ENCODE peak calls at places on chromosomes 11 and 22, in five cellular contexts. V is right atrium auricular region, H is HCT116, O is astrocyte of the spinal cord, P is lung. D is an unnamed sample.

GRCh38 chr11:37687130-37687529 is 1089.1 kb upstream of the RAG2 start:
- DNase-seq in V (no peak), H (no peak), O (no peak), P (no peak), D (no peak)

GRCh38 chr22:39527481-39527961 is 5.0 kb downstream of the RPS19BP1 start:
- DNase-seq in V (no peak), H (no peak), O (no peak), P (no peak), D (no peak)

GRCh38 chr11:95443386-95443785 is 212.4 kb upstream of the SESN3 start:
- DNase-seq in V (no peak), H (no peak), O (no peak), P (no peak), D (no peak)

GRCh38 chr11:8008212-8008611 is 21.1 kb downstream of the EIF3F start:
- DNase-seq in V (no peak), H (no peak), O (no peak), P (no peak), D (no peak)

GRCh38 chr11:19740586-19740985 is 27.9 kb downstream of the NAV2 start:
- DNase-seq in V (no peak), H (no peak), O (no peak), P (no peak), D (no peak)

GRCh38 chr11:131868769-131869482 is 498.5 kb downstream of the NTM start:
- DNase-seq in V (no peak), H (no peak), O (peak), P (no peak), D (no peak)

GRCh38 chr11:16793009-16793408 is 54.6 kb downstream of the C11orf58 start:
- DNase-seq in V (no peak), H (no peak), O (no peak), P (no peak), D (no peak)

GRCh38 chr11:35398881-35399280 is 20.5 kb downstream of the SLC1A2 start:
- DNase-seq in V (no peak), H (no peak), O (no peak), P (no peak), D (peak)

GRCh38 chr11:129279326-129280026 is 87.4 kb upstream of the ARHGAP32 start:
- DNase-seq in V (no peak), H (peak), O (peak), P (peak), D (peak)

GRCh38 chr11:130164221-130164570 is 4.6 kb downstream of the ST14 start:
- DNase-seq in V (no peak), H (no peak), O (no peak), P (no peak), D (no peak)

GRCh38 chr11:64139045-64139444 is 26.9 kb downstream of the MACROD1 start:
- DNase-seq in V (no peak), H (no peak), O (no peak), P (no peak), D (no peak)

GRCh38 chr11:94049351-94049750 is 28.2 kb downstream of the HEPHL1 start:
- DNase-seq in V (no peak), H (no peak), O (no peak), P (no peak), D (no peak)

GRCh38 chr11:78061088-78061920 is 2.4 kb upstream of the THRSP start:
- DNase-seq in V (no peak), H (no peak), O (no peak), P (no peak), D (no peak)

GRCh38 chr22:32175751-32176644 is 16.9 kb upstream of the C22orf42 start:
- DNase-seq in V (peak), H (no peak), O (no peak), P (no peak), D (no peak)

GRCh38 chr22:17101475-17102296 is 16.9 kb downstream of the IL17RA start:
- DNase-seq in V (no peak), H (no peak), O (no peak), P (no peak), D (no peak)

GRCh38 chr11:14446701-14447169 is 52.9 kb downstream of the COPB1 start:
- DNase-seq in V (no peak), H (no peak), O (peak), P (no peak), D (no peak)

GRCh38 chr11:72609045-72609444 is 65.2 kb downstream of the PDE2A start:
- DNase-seq in V (no peak), H (no peak), O (no peak), P (no peak), D (peak)

GRCh38 chr11:102452461-102453285 is at the start of gene TMEM123:
- DNase-seq in V (peak), H (peak), O (peak), P (peak), D (peak)

GRCh38 chr11:34988294-34989255 is 72.2 kb downstream of the PDHX start:
- DNase-seq in V (no peak), H (no peak), O (peak), P (no peak), D (no peak)

GRCh38 chr11:47443028-47443700 is 5.8 kb downstream of the RAPSN start:
- DNase-seq in V (no peak), H (no peak), O (no peak), P (no peak), D (no peak)

GRCh38 chr22:50729391-50730012 is 8.5 kb upstream of the ACR start:
- DNase-seq in V (no peak), H (no peak), O (no peak), P (no peak), D (no peak)

GRCh38 chr11:7673724-7674434 is 579 bp upstream of the CYB5R2 start:
- DNase-seq in V (no peak), H (peak), O (peak), P (no peak), D (no peak)

GRCh38 chr11:101880208-101880607 is 34.6 kb upstream of the CEP126 start:
- DNase-seq in V (no peak), H (peak), O (peak), P (no peak), D (peak)

GRCh38 chr22:26835929-26836528 is 178.6 kb downstream of the MIAT start:
- DNase-seq in V (no peak), H (peak), O (peak), P (peak), D (peak)

GRCh38 chr11:83546371-83546770 is 260.2 kb upstream of the CCDC90B start:
- DNase-seq in V (no peak), H (no peak), O (no peak), P (no peak), D (no peak)

GRCh38 chr11:21810650-21811049 is 382.2 kb upstream of the ANO5 start:
- DNase-seq in V (no peak), H (no peak), O (no peak), P (no peak), D (no peak)

GRCh38 chr11:80204021-80204420 is 763.2 kb upstream of the TENM4 start:
- DNase-seq in V (no peak), H (no peak), O (peak), P (no peak), D (no peak)

GRCh38 chr11:120332822-120333716 is 3.1 kb upstream of the ARHGEF12 start:
- DNase-seq in V (no peak), H (no peak), O (peak), P (no peak), D (no peak)

GRCh38 chr11:83680351-83680750 is 394.2 kb upstream of the CCDC90B start:
- DNase-seq in V (no peak), H (no peak), O (no peak), P (no peak), D (no peak)

GRCh38 chr11:17014321-17014773 is at the start of gene PLEKHA7:
- DNase-seq in V (no peak), H (no peak), O (no peak), P (no peak), D (no peak)

GRCh38 chr22:22710719-22711531 is 66.5 kb downstream of the GGTLC2 start:
- DNase-seq in V (peak), H (no peak), O (no peak), P (peak), D (peak)

GRCh38 chr11:104581246-104581980 is 316.8 kb downstream of the CASP12 start:
- DNase-seq in V (no peak), H (no peak), O (peak), P (no peak), D (peak)

GRCh38 chr11:22666700-22667439 is 459 bp downstream of the GAS2 start:
- DNase-seq in V (no peak), H (no peak), O (peak), P (no peak), D (peak)

GRCh38 chr11:72373163-72373562 is 61.2 kb downstream of the CLPB start:
- DNase-seq in V (no peak), H (no peak), O (no peak), P (peak), D (no peak)

GRCh38 chr11:107876141-107876540 is 17.6 kb upstream of the SLC35F2 start:
- DNase-seq in V (no peak), H (no peak), O (no peak), P (no peak), D (no peak)

GRCh38 chr11:8068605-8069221 is 12.3 kb upstream of the TUB start:
- DNase-seq in V (peak), H (no peak), O (peak), P (no peak), D (peak)

GRCh38 chr11:113723706-113724246 is 17.7 kb upstream of the TMPRSS5 start:
- DNase-seq in V (no peak), H (no peak), O (no peak), P (no peak), D (no peak)

GRCh38 chr22:46046299-46046685 is 69.3 kb upstream of the WNT7B start:
- DNase-seq in V (no peak), H (no peak), O (no peak), P (no peak), D (no peak)
- H3K4me3 ChIP-seq in V (peak), H (no peak), O (no peak), P (no peak), D (peak)

GRCh38 chr11:67410984-67411784 is 4.3 kb upstream of the CARNS1 start:
- DNase-seq in V (no peak), H (no peak), O (no peak), P (no peak), D (no peak)

GRCh38 chr11:67409781-67410368 is 5.6 kb upstream of the CARNS1 start:
- DNase-seq in V (no peak), H (peak), O (no peak), P (no peak), D (no peak)

GRCh38 chr11:67411785-67412152 is 3.7 kb upstream of the CARNS1 start:
- DNase-seq in V (no peak), H (no peak), O (no peak), P (no peak), D (no peak)

GRCh38 chr11:67409261-67409666 is 5.4 kb downstream of the TBC1D10C start:
- DNase-seq in V (no peak), H (no peak), O (no peak), P (no peak), D (no peak)

DNA sequence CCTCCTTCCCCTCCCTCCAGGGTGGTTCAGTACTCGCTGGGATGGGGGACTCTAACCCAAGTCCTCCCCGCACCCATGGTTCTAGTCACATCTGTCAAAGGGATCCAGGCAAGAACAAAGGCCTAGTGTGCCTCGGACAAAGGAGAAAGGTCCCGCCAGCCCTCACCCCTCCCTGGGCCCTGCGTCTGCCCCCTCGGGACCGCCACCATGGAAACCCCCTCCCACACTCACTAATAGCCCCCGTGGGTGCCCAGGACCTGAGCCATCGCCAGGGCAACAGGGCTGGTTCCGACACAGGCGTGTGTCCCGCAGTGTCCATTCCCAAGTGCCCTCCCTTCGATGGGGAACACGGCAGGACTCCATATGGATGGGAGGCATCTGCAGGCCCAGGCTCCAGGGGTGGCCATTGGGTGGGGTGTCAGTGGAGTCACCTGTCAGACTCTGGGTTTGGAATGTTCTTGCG is 5.1 kb upstream of the CARNS1 start:
- DNase-seq in V (no peak), H (no peak), O (no peak), P (no peak), D (no peak)
- H3K4me3 ChIP-seq in V (no peak), H (no peak), O (no peak), P (no peak), D (no peak)

DNA sequence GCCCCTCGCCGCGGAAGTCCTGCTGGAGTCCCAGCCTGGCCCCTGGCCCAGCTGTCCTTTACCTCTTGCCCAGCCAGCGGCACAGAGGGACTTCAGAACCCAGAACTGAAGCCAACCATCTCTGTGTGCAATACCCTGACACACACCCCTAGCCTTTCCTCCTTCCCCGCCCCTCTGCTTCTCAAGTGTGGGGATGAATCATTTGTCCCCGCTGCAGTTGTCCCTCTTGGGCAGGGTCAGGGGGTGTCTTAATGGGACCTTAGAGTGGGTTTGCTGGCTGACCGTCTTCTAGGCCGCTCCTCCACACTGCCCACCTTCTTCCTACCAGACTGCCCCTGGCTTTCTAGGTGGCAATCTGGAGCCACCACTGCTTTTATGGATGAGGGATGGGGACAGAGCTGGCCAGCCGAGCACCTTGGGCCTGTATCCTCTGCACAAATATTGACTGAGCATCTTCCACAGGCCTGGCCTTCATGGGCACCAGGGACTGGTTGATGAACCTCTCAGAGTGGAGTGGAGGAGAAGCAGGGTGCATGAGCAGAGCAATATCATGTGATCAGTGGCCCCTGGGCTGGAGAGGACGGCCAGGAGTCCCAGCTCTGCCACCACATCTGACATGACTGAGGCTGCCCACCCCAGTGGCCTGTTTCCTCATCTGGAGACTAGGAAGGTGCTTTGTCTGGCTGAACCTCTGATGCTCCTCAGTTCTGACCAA is 668 bp upstream of the CHST1 start:
- DNase-seq in V (peak), H (no peak), O (no peak), P (no peak), D (peak)
- H3K4me3 ChIP-seq in V (peak), H (no peak), O (no peak), P (no peak), D (no peak)

GRCh38 chr11:61952882-61953281 is 2.7 kb downstream of the BEST1 start:
- DNase-seq in V (no peak), H (no peak), O (no peak), P (no peak), D (no peak)

GRCh38 chr11:61955416-61956135 is 5.4 kb downstream of the BEST1 start:
- DNase-seq in V (peak), H (no peak), O (no peak), P (no peak), D (peak)

GRCh38 chr11:61956191-61957027 is 6.3 kb downstream of the BEST1 start:
- DNase-seq in V (peak), H (no peak), O (no peak), P (no peak), D (no peak)

GRCh38 chr11:61954106-61955030 is 4.2 kb downstream of the BEST1 start:
- DNase-seq in V (no peak), H (no peak), O (no peak), P (no peak), D (peak)

GRCh38 chr11:61955031-61955415 is 4.9 kb downstream of the BEST1 start:
- DNase-seq in V (peak), H (no peak), O (peak), P (peak), D (peak)
- H3K4me3 ChIP-seq in V (peak), H (no peak), O (peak), P (peak), D (peak)

GRCh38 chr11:66884443-66884842 is 27.6 kb downstream of the LRFN4 start:
- DNase-seq in V (no peak), H (no peak), O (no peak), P (no peak), D (no peak)

GRCh38 chr11:66881436-66881835 is 24.6 kb downstream of the LRFN4 start:
- DNase-seq in V (no peak), H (no peak), O (no peak), P (no peak), D (no peak)

GRCh38 chr11:66881927-66882452 is 25.1 kb downstream of the LRFN4 start:
- DNase-seq in V (no peak), H (no peak), O (no peak), P (no peak), D (no peak)

GRCh38 chr11:66882540-66882939 is 25.7 kb downstream of the LRFN4 start:
- DNase-seq in V (no peak), H (no peak), O (no peak), P (no peak), D (no peak)

GRCh38 chr11:66883021-66883968 is 26.4 kb downstream of the LRFN4 start:
- DNase-seq in V (no peak), H (peak), O (peak), P (peak), D (peak)
- H3K4me3 ChIP-seq in V (peak), H (peak), O (no peak), P (no peak), D (no peak)

GRCh38 chr11:71212871-71213559 is 39.4 kb downstream of the SHANK2 start:
- DNase-seq in V (no peak), H (no peak), O (peak), P (no peak), D (peak)

GRCh38 chr11:71211631-71212030 is 40.7 kb downstream of the SHANK2 start:
- DNase-seq in V (no peak), H (no peak), O (no peak), P (no peak), D (peak)

GRCh38 chr11:71209656-71210055 is 42.7 kb downstream of the SHANK2 start:
- DNase-seq in V (no peak), H (no peak), O (no peak), P (no peak), D (no peak)

GRCh38 chr11:71209181-71209580 is 43.2 kb downstream of the SHANK2 start:
- DNase-seq in V (no peak), H (no peak), O (no peak), P (no peak), D (no peak)

DNA sequence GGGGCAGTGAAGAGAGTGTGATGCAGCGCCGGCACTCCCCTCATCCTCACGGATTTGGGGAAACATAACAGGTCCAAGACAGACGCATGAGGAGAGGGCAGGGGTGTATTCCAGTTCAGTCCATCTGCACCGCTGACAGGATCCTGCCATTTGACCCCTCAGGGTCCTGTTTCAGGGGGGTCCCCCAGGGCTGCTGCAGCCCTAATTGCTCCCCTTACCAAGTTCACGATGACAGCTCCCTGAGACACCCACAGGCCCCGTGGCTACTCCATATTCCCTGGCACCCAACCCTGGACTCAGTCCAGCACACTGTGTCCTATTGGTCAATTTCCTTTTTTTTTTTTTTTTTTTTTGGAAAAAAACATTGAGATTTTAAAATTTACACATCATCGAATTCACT is 41.5 kb downstream of the SHANK2 start:
- DNase-seq in V (no peak), H (no peak), O (no peak), P (no peak), D (no peak)
- H3K4me3 ChIP-seq in V (no peak), H (no peak), O (no peak), P (no peak), D (no peak)

D was measured in foreskin fibroblast.